ENCODE peak calls at places on chromosome 5, in seven cellular contexts. One of them, this sample, is unnamed.

GRCh38 chr5:54257366-54258118 is 52.8 kb downstream of the ARL15 start:
- DNase-seq in GM23248: peak; percentile 15
- DNase-seq in MM.1S: peak; percentile 51
- DNase-seq in psoas muscle: no peak
- DNase-seq in tibial artery: no peak
- DNase-seq in tibial nerve: no peak
- DNase-seq in neuronal stem cell: no peak
- DNase-seq in this sample: no peak

GRCh38 chr5:61425918-61426317 is 93.9 kb downstream of the ZSWIM6 start:
- DNase-seq in MM.1S: no peak
- DNase-seq in tibial artery: no peak
- DNase-seq in tibial nerve: no peak
- DNase-seq in GM23248: no peak
- DNase-seq in neuronal stem cell: no peak
- DNase-seq in psoas muscle: no peak
- DNase-seq in this sample: no peak

GRCh38 chr5:61586096-61587084 is 254.3 kb downstream of the ZSWIM6 start:
- DNase-seq in GM23248: no peak
- DNase-seq in MM.1S: no peak
- DNase-seq in tibial artery: no peak
- DNase-seq in neuronal stem cell: no peak
- DNase-seq in psoas muscle: no peak
- DNase-seq in tibial nerve: peak; percentile 33
- DNase-seq in this sample: no peak

GRCh38 chr5:150180241-150181027 is 9.4 kb upstream of the SLC6A7 start:
- DNase-seq in MM.1S: no peak
- DNase-seq in tibial nerve: peak; percentile 75
- DNase-seq in psoas muscle: peak; percentile 95
- DNase-seq in neuronal stem cell: no peak
- DNase-seq in tibial artery: peak; percentile 99
- DNase-seq in GM23248: peak; percentile 45
- DNase-seq in this sample: no peak

GRCh38 chr5:84430863-84431663 is 46.4 kb upstream of the EDIL3 start:
- DNase-seq in MM.1S: no peak
- DNase-seq in neuronal stem cell: no peak
- DNase-seq in tibial nerve: no peak
- DNase-seq in psoas muscle: no peak
- DNase-seq in GM23248: no peak
- DNase-seq in tibial artery: no peak
- DNase-seq in this sample: no peak

GRCh38 chr5:149188383-149188782 is 47.1 kb downstream of the ABLIM3 start:
- DNase-seq in neuronal stem cell: no peak
- DNase-seq in tibial nerve: no peak
- DNase-seq in psoas muscle: no peak
- DNase-seq in MM.1S: no peak
- DNase-seq in tibial artery: no peak
- DNase-seq in GM23248: no peak
- DNase-seq in this sample: no peak

GRCh38 chr5:34584165-34584564 is 72.0 kb upstream of the RAI14 start:
- DNase-seq in GM23248: no peak
- DNase-seq in tibial artery: no peak
- DNase-seq in MM.1S: no peak
- DNase-seq in psoas muscle: no peak
- DNase-seq in tibial nerve: no peak
- DNase-seq in neuronal stem cell: no peak
- DNase-seq in this sample: no peak

GRCh38 chr5:92574023-92574422 is 1007.0 kb downstream of the NR2F1-AS1 start:
- DNase-seq in GM23248: no peak
- DNase-seq in neuronal stem cell: no peak
- DNase-seq in psoas muscle: no peak
- DNase-seq in tibial nerve: no peak
- DNase-seq in MM.1S: no peak
- DNase-seq in tibial artery: no peak
- DNase-seq in this sample: no peak

GRCh38 chr5:98750693-98751092 is 22.8 kb upstream of the RGMB start:
- DNase-seq in tibial nerve: no peak
- DNase-seq in psoas muscle: no peak
- DNase-seq in MM.1S: no peak
- DNase-seq in neuronal stem cell: no peak
- DNase-seq in GM23248: peak; percentile 13
- DNase-seq in tibial artery: no peak
- DNase-seq in this sample: no peak

GRCh38 chr5:39137391-39138181 is 63.4 kb upstream of the RICTOR start:
- DNase-seq in neuronal stem cell: no peak
- DNase-seq in tibial artery: no peak
- DNase-seq in GM23248: peak; percentile 8
- DNase-seq in MM.1S: no peak
- DNase-seq in psoas muscle: no peak
- DNase-seq in tibial nerve: no peak
- DNase-seq in this sample: no peak

GRCh38 chr5:38069360-38069759 is 189.0 kb upstream of the EGFLAM start:
- DNase-seq in MM.1S: no peak
- DNase-seq in neuronal stem cell: no peak
- DNase-seq in psoas muscle: no peak
- DNase-seq in tibial artery: no peak
- DNase-seq in GM23248: peak; percentile 3
- DNase-seq in tibial nerve: no peak
- DNase-seq in this sample: no peak

GRCh38 chr5:109611505-109611904 is 78.2 kb upstream of the MAN2A1 start:
- DNase-seq in GM23248: no peak
- DNase-seq in psoas muscle: no peak
- DNase-seq in neuronal stem cell: no peak
- DNase-seq in tibial artery: no peak
- DNase-seq in tibial nerve: no peak
- DNase-seq in MM.1S: no peak
- DNase-seq in this sample: no peak

GRCh38 chr5:52778784-52779183 is 8.9 kb upstream of the ITGA1 start:
- DNase-seq in MM.1S: no peak
- DNase-seq in psoas muscle: no peak
- DNase-seq in tibial nerve: no peak
- DNase-seq in tibial artery: no peak
- DNase-seq in neuronal stem cell: no peak
- DNase-seq in GM23248: no peak
- DNase-seq in this sample: no peak

GRCh38 chr5:113172231-113172826 is 195.7 kb downstream of the DCP2 start:
- DNase-seq in psoas muscle: no peak
- DNase-seq in GM23248: no peak
- DNase-seq in MM.1S: peak; percentile 34
- DNase-seq in tibial nerve: no peak
- DNase-seq in neuronal stem cell: no peak
- DNase-seq in tibial artery: no peak
- DNase-seq in this sample: no peak

GRCh38 chr5:117652640-117653280 is 1078.1 kb upstream of the SEMA6A start:
- DNase-seq in neuronal stem cell: no peak
- DNase-seq in tibial artery: no peak
- DNase-seq in GM23248: no peak
- DNase-seq in tibial nerve: no peak
- DNase-seq in MM.1S: no peak
- DNase-seq in psoas muscle: no peak
- DNase-seq in this sample: no peak

GRCh38 chr5:66009277-66009676 is 82.9 kb downstream of the ERBIN start:
- DNase-seq in MM.1S: no peak
- DNase-seq in neuronal stem cell: no peak
- DNase-seq in GM23248: no peak
- DNase-seq in psoas muscle: no peak
- DNase-seq in tibial nerve: no peak
- DNase-seq in tibial artery: no peak
- DNase-seq in this sample: no peak

GRCh38 chr5:157648275-157648990 is 3.8 kb downstream of the SOX30 start:
- DNase-seq in neuronal stem cell: no peak
- DNase-seq in MM.1S: no peak
- DNase-seq in tibial nerve: no peak
- DNase-seq in psoas muscle: no peak
- DNase-seq in tibial artery: no peak
- DNase-seq in GM23248: no peak
- DNase-seq in this sample: no peak

GRCh38 chr5:43315262-43315661 is 2.0 kb upstream of the HMGCS1 start:
- DNase-seq in tibial nerve: no peak
- DNase-seq in tibial artery: no peak
- DNase-seq in MM.1S: no peak
- DNase-seq in GM23248: peak; percentile 71
- DNase-seq in psoas muscle: no peak
- DNase-seq in neuronal stem cell: no peak
- DNase-seq in this sample: no peak

GRCh38 chr5:143533475-143533874 is 130.0 kb upstream of the NR3C1 start:
- DNase-seq in tibial artery: no peak
- DNase-seq in tibial nerve: no peak
- DNase-seq in neuronal stem cell: no peak
- DNase-seq in GM23248: no peak
- DNase-seq in MM.1S: no peak
- DNase-seq in psoas muscle: no peak
- DNase-seq in this sample: no peak

GRCh38 chr5:120372899-120373298 is 91.2 kb upstream of the PRR16 start:
- DNase-seq in tibial nerve: no peak
- DNase-seq in GM23248: no peak
- DNase-seq in psoas muscle: no peak
- DNase-seq in MM.1S: no peak
- DNase-seq in tibial artery: no peak
- DNase-seq in neuronal stem cell: no peak
- DNase-seq in this sample: no peak

GRCh38 chr5:120366047-120366446 is 98.1 kb upstream of the PRR16 start:
- DNase-seq in GM23248: peak; percentile 4
- DNase-seq in tibial artery: no peak
- DNase-seq in MM.1S: no peak
- DNase-seq in psoas muscle: no peak
- DNase-seq in neuronal stem cell: no peak
- DNase-seq in tibial nerve: no peak
- DNase-seq in this sample: no peak

GRCh38 chr5:120362426-120362825 is 101.7 kb upstream of the PRR16 start:
- DNase-seq in neuronal stem cell: no peak
- DNase-seq in psoas muscle: no peak
- DNase-seq in MM.1S: no peak
- DNase-seq in tibial nerve: no peak
- DNase-seq in GM23248: no peak
- DNase-seq in tibial artery: no peak
- DNase-seq in this sample: no peak

GRCh38 chr5:120368923-120369715 is 95.0 kb upstream of the PRR16 start:
- DNase-seq in tibial artery: no peak
- DNase-seq in tibial nerve: no peak
- DNase-seq in neuronal stem cell: no peak
- DNase-seq in GM23248: no peak
- DNase-seq in psoas muscle: no peak
- DNase-seq in MM.1S: peak; percentile 85
- DNase-seq in this sample: no peak

DNA sequence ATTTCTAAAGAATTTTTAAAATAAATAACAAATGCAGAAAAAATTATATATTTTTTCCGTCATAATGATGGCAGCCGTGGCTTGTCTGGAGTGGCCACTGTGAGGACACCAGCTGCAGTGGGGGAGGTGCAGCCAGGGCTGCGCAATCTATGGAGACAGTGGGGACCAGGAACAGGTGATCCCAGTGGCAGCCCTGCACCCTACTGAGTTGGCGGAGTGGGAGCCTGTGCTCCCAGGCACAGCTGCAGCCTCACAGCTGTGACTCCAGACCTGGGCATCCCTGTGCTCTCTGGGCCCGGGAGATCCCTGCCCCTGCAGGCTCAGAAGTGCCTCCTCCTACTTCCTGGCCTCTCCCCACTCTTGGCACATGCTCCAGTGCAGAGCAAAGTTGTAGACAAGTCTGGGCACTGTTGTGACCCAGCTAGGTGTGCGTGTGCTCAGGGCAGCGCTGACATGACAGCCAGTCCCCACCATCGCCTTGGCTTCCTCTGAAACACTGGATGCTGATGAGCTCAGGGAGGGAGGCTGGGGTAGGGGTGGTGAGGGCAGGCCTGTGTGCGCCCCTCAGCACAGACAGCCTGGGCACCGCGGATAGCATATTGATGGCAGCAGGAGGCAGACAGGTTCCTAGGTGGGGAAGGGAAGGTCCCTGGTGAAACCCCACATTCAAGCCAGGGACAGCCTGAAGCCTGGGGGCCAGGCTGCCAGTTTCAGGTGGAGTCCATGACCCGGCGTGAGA is 96.0 kb upstream of the PRR16 start:
- DNase-seq in GM23248: no peak
- DNase-seq in tibial nerve: no peak
- DNase-seq in tibial artery: no peak
- DNase-seq in MM.1S: no peak
- DNase-seq in neuronal stem cell: no peak
- DNase-seq in psoas muscle: no peak
- DNase-seq in this sample: no peak
- H3K27ac ChIP-seq in GM23248: no peak overlapping the region
- H3K27ac ChIP-seq in tibial nerve: no peak overlapping the region
- H3K27ac ChIP-seq in tibial artery: no peak overlapping the region
- H3K27ac ChIP-seq in MM.1S: no peak overlapping the region
- H3K27ac ChIP-seq in neuronal stem cell: no peak overlapping the region
- H3K27ac ChIP-seq in psoas muscle: no peak overlapping the region
- H3K27ac ChIP-seq in this sample: no peak overlapping the region

GRCh38 chr5:171773106-171773505 is 12.5 kb upstream of the SMIM23 start:
- DNase-seq in psoas muscle: no peak
- DNase-seq in tibial artery: no peak
- DNase-seq in neuronal stem cell: peak; percentile 8
- DNase-seq in GM23248: no peak
- DNase-seq in MM.1S: no peak
- DNase-seq in tibial nerve: no peak
- DNase-seq in this sample: no peak
- H3K27ac ChIP-seq in psoas muscle: no peak overlapping the region
- H3K27ac ChIP-seq in tibial artery: no peak overlapping the region
- H3K27ac ChIP-seq in neuronal stem cell: no peak overlapping the region
- H3K27ac ChIP-seq in GM23248: no peak overlapping the region
- H3K27ac ChIP-seq in MM.1S: no peak overlapping the region
- H3K27ac ChIP-seq in tibial nerve: peak overlapping the region; percentile 39
- H3K27ac ChIP-seq in this sample: no peak overlapping the region

DNA sequence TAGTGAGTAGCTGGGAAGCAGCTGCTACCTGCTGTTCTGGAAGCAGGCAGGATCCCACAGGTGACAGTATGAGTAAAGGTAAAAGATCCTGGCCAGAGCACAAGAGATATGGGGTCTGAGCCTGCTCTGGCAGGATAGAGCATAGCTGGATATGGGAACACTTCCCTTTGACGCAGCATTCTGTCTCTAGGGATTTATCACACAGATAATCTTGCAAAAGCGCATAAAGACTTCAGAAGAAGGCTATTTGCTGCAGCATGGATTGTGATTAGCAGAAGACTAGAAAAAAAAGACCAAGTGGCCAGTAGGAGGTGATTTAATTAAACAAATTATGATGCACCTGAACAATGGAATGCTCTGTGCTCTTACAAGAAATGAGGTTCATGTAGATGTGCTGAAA is 52.4 kb upstream of the PWWP2A start:
- DNase-seq in psoas muscle: no peak
- DNase-seq in tibial nerve: no peak
- DNase-seq in GM23248: no peak
- DNase-seq in tibial artery: no peak
- DNase-seq in MM.1S: no peak
- DNase-seq in neuronal stem cell: no peak
- DNase-seq in this sample: no peak
- H3K27ac ChIP-seq in psoas muscle: no peak overlapping the region
- H3K27ac ChIP-seq in tibial nerve: no peak overlapping the region
- H3K27ac ChIP-seq in GM23248: no peak overlapping the region
- H3K27ac ChIP-seq in tibial artery: no peak overlapping the region
- H3K27ac ChIP-seq in MM.1S: no peak overlapping the region
- H3K27ac ChIP-seq in neuronal stem cell: no peak overlapping the region
- H3K27ac ChIP-seq in this sample: no peak overlapping the region

DNA sequence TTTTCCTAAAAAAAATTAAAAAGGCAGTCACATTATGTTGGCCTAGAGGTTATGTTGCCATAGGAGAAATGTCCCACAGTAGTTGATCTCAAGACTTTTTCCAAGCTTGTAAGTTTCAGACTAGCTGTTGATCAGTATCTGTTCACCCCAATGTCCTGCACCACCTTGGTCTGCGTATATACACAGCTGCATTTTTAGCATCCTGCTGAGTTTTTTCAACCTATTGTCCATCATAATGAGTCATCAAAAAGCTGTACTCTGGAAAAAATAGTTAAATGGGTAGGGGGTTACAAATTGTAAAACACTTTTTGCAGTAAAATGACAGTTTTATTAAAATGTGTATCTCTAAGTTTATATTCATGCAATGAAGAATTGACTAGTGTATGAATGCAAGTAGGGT is 53.2 kb upstream of the TMEM171 start:
- DNase-seq in neuronal stem cell: no peak
- DNase-seq in MM.1S: no peak
- DNase-seq in psoas muscle: no peak
- DNase-seq in GM23248: no peak
- DNase-seq in tibial nerve: no peak
- DNase-seq in tibial artery: no peak
- DNase-seq in this sample: no peak
- H3K27ac ChIP-seq in neuronal stem cell: no peak overlapping the region
- H3K27ac ChIP-seq in MM.1S: no peak overlapping the region
- H3K27ac ChIP-seq in psoas muscle: no peak overlapping the region
- H3K27ac ChIP-seq in GM23248: no peak overlapping the region
- H3K27ac ChIP-seq in tibial nerve: no peak overlapping the region
- H3K27ac ChIP-seq in tibial artery: no peak overlapping the region
- H3K27ac ChIP-seq in this sample: no peak overlapping the region

This sample was measured in SJSA1.